ENCODE peak calls at places on chromosomes 13 and 19, in eight cellular contexts. One of them, this sample, is unnamed.

GRCh38 chr13:75196112-75196855 is 285.7 kb downstream of the TBC1D4 start:
- DNase-seq in OCI-LY7: no peak
- DNase-seq in GM23338: no peak
- DNase-seq in hepatocyte: no peak
- DNase-seq in neural progenitor cell: no peak
- DNase-seq in PC-3: no peak
- DNase-seq in HCT116: no peak
- DNase-seq in SK-N-SH: no peak
- DNase-seq in this sample: no peak

GRCh38 chr19:29610213-29610573 is 4.1 kb downstream of the POP4 start:
- DNase-seq in OCI-LY7: no peak
- DNase-seq in GM23338: no peak
- DNase-seq in hepatocyte: no peak
- DNase-seq in neural progenitor cell: no peak
- DNase-seq in PC-3: no peak
- DNase-seq in HCT116: no peak
- DNase-seq in SK-N-SH: no peak
- DNase-seq in this sample: no peak

GRCh38 chr19:47275866-47276461 is 1.3 kb downstream of the INAFM1 start:
- DNase-seq in OCI-LY7: no peak
- DNase-seq in GM23338: no peak
- DNase-seq in hepatocyte: no peak
- DNase-seq in neural progenitor cell: no peak
- DNase-seq in PC-3: no peak
- DNase-seq in HCT116: no peak
- DNase-seq in SK-N-SH: no peak
- DNase-seq in this sample: no peak

GRCh38 chr13:35365885-35366284 is 110.6 kb downstream of the MAB21L1 start:
- DNase-seq in OCI-LY7: no peak
- DNase-seq in GM23338: no peak
- DNase-seq in hepatocyte: no peak
- DNase-seq in neural progenitor cell: no peak
- DNase-seq in PC-3: no peak
- DNase-seq in HCT116: no peak
- DNase-seq in SK-N-SH: no peak
- DNase-seq in this sample: no peak

GRCh38 chr19:28917661-28918060 is 295.3 kb downstream of the UQCRFS1 start:
- DNase-seq in OCI-LY7: no peak
- DNase-seq in GM23338: no peak
- DNase-seq in hepatocyte: no peak
- DNase-seq in neural progenitor cell: no peak
- DNase-seq in PC-3: no peak
- DNase-seq in HCT116: no peak
- DNase-seq in SK-N-SH: no peak
- DNase-seq in this sample: no peak

GRCh38 chr13:45879666-45880065 is 28.1 kb upstream of the SIAH3 start:
- DNase-seq in OCI-LY7: peak; percentile 1
- DNase-seq in GM23338: peak; percentile 70
- DNase-seq in hepatocyte: peak; percentile 32
- DNase-seq in neural progenitor cell: peak; percentile 55
- DNase-seq in PC-3: peak; percentile 41
- DNase-seq in HCT116: peak; percentile 56
- DNase-seq in SK-N-SH: no peak
- DNase-seq in this sample: no peak

GRCh38 chr13:40595693-40596092 is 70.7 kb downstream of the FOXO1 start:
- DNase-seq in OCI-LY7: no peak
- DNase-seq in GM23338: no peak
- DNase-seq in hepatocyte: peak; percentile 13
- DNase-seq in neural progenitor cell: no peak
- DNase-seq in PC-3: peak; percentile 4
- DNase-seq in HCT116: no peak
- DNase-seq in SK-N-SH: no peak
- DNase-seq in this sample: no peak

GRCh38 chr13:44013666-44014291 is 134.1 kb downstream of the LACC1 start:
- DNase-seq in OCI-LY7: no peak
- DNase-seq in GM23338: no peak
- DNase-seq in hepatocyte: peak; percentile 43
- DNase-seq in neural progenitor cell: no peak
- DNase-seq in PC-3: peak; percentile 33
- DNase-seq in HCT116: no peak
- DNase-seq in SK-N-SH: no peak
- DNase-seq in this sample: no peak

GRCh38 chr13:110916671-110917142 is 1.8 kb upstream of the ANKRD10 start:
- DNase-seq in OCI-LY7: no peak
- DNase-seq in GM23338: no peak
- DNase-seq in hepatocyte: peak; percentile 37
- DNase-seq in neural progenitor cell: no peak
- DNase-seq in PC-3: no peak
- DNase-seq in HCT116: no peak
- DNase-seq in SK-N-SH: no peak
- DNase-seq in this sample: no peak

GRCh38 chr19:1027020-1027952 is 878 bp downstream of the CNN2 start:
- DNase-seq in OCI-LY7: peak; percentile 53
- DNase-seq in GM23338: no peak
- DNase-seq in hepatocyte: no peak
- DNase-seq in neural progenitor cell: peak; percentile 81
- DNase-seq in PC-3: no peak
- DNase-seq in HCT116: no peak
- DNase-seq in SK-N-SH: no peak
- DNase-seq in this sample: peak; percentile 52

GRCh38 chr19:46173886-46174475 is 25.9 kb downstream of the IGFL2 start:
- DNase-seq in OCI-LY7: no peak
- DNase-seq in GM23338: peak; percentile 26
- DNase-seq in hepatocyte: no peak
- DNase-seq in neural progenitor cell: no peak
- DNase-seq in PC-3: no peak
- DNase-seq in HCT116: no peak
- DNase-seq in SK-N-SH: no peak
- DNase-seq in this sample: no peak

GRCh38 chr19:32691952-32692726 is 518 bp downstream of the NUDT19 start:
- DNase-seq in OCI-LY7: peak; percentile 41
- DNase-seq in GM23338: peak; percentile 65
- DNase-seq in hepatocyte: peak; percentile 63
- DNase-seq in neural progenitor cell: peak; percentile 73
- DNase-seq in PC-3: peak; percentile 49
- DNase-seq in HCT116: no peak
- DNase-seq in SK-N-SH: peak; percentile 81
- DNase-seq in this sample: peak; percentile 66

GRCh38 chr13:76421011-76421410 is 465.2 kb downstream of the KCTD12 start:
- DNase-seq in OCI-LY7: no peak
- DNase-seq in GM23338: no peak
- DNase-seq in hepatocyte: no peak
- DNase-seq in neural progenitor cell: no peak
- DNase-seq in PC-3: no peak
- DNase-seq in HCT116: no peak
- DNase-seq in SK-N-SH: no peak
- DNase-seq in this sample: no peak

GRCh38 chr13:102742506-102742905 is 31.1 kb downstream of the TEX30 start:
- DNase-seq in OCI-LY7: no peak
- DNase-seq in GM23338: no peak
- DNase-seq in hepatocyte: no peak
- DNase-seq in neural progenitor cell: no peak
- DNase-seq in PC-3: no peak
- DNase-seq in HCT116: no peak
- DNase-seq in SK-N-SH: no peak
- DNase-seq in this sample: peak; percentile 51
- TF ChIP-seq CTCF in OCI-LY7: no peak
- TF ChIP-seq CTCF in GM23338: no peak
- TF ChIP-seq CTCF in hepatocyte: no peak
- TF ChIP-seq CTCF in neural progenitor cell: no peak
- TF ChIP-seq CTCF in PC-3: no peak
- TF ChIP-seq CTCF in HCT116: no peak
- TF ChIP-seq CTCF in SK-N-SH: no peak
- TF ChIP-seq CTCF in this sample: no peak

DNA sequence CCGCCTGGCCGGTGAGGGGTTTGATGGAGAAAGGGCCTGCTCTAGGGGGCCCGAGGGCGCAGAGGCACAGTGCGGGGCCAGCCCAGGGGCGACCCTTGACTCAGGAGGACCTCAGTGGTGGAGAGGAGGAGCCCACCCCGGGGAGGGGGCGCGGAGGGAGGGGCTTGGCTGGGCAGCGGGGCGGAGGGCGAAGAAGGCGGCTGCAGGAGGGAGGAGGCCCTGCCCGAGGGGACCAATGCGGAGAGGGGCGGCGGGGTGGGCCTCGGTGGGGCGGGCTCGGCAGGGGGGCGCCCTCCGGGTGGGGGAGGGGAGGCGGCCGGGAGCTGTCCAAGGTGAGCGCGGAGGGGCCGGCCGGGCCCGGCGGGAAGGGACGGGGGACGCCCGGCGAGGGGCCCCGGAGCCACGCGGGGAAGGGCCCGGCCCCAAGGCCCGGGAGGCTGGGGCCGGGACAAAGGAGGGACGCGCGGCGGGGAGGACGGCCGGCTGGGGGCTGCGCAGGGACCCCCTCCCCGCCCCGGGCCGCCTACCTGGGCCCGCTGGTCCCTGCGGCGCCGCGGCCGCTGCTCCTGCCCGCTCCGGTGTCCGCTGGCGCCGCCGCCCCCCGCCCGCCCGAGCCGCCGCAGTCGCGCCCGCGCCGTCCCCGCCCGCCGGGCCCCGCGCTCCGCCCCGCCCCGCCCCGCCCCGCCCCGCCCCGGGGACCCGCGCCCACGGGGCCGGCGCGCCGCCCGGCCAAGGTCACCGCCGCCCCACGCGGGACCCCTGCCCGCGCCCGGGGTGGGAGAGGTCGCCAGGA is at the start of gene DIRAS1:
- DNase-seq in OCI-LY7: no peak
- DNase-seq in GM23338: peak; percentile 60
- DNase-seq in hepatocyte: no peak
- DNase-seq in neural progenitor cell: peak; percentile 60
- DNase-seq in PC-3: no peak
- DNase-seq in HCT116: no peak
- DNase-seq in SK-N-SH: peak; percentile 91
- DNase-seq in this sample: no peak
- TF ChIP-seq EZH2phosphoT487 in OCI-LY7: no peak
- TF ChIP-seq EZH2phosphoT487 in GM23338: no peak
- TF ChIP-seq EZH2phosphoT487 in hepatocyte: peak; percentile 9
- TF ChIP-seq EZH2phosphoT487 in neural progenitor cell: no peak
- TF ChIP-seq EZH2phosphoT487 in PC-3: no peak
- TF ChIP-seq EZH2phosphoT487 in HCT116: no peak
- TF ChIP-seq EZH2phosphoT487 in SK-N-SH: no peak
- TF ChIP-seq EZH2phosphoT487 in this sample: no peak

DNA sequence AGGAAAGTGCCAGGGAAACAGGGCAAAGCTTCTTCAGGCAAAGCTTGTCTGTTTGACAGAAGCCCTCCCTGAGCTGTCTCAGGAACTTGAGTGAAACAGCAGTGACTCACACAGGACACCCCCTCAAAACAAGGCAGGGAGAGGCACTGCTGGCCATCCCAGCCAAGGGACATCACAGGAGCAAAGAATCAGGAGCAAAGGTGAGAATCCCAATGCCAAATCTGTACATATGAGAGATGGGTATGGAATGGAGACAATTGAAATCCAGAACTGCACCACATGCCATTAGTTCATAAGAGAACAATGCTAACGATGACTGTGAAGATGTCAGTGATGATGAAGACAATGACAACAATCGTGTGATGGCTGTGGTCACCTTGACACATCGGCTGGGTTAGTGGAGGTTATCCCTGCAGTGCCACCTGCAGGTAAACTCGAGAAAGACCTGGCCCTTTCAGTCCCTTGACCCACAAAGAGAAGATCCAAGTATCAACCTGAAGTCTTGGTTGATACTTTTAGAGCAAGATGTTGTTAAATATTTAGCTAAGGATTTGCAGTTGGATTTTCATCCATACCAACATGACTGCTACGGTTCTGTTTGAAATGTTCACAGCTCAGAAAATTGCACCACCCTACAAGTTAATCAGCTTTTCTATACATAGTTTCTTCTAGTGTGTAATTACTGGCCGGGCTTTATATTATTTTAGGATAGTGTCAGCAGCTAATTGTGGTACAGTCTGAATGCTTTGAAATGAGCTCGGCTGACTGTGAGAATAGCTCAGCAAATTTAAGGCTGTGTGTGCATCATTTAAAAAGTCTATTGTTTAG is 42.0 kb upstream of the IPO5 start:
- DNase-seq in OCI-LY7: peak; percentile 21
- DNase-seq in GM23338: peak; percentile 69
- DNase-seq in hepatocyte: peak; percentile 15
- DNase-seq in neural progenitor cell: peak; percentile 39
- DNase-seq in PC-3: peak; percentile 59
- DNase-seq in HCT116: peak; percentile 21
- DNase-seq in SK-N-SH: peak; percentile 14
- DNase-seq in this sample: peak; percentile 34
- TF ChIP-seq CTCF in OCI-LY7: peak; percentile 62
- TF ChIP-seq CTCF in GM23338: peak; percentile 89
- TF ChIP-seq CTCF in hepatocyte: peak; percentile 30
- TF ChIP-seq CTCF in neural progenitor cell: peak; percentile 63
- TF ChIP-seq CTCF in PC-3: peak; percentile 66
- TF ChIP-seq CTCF in HCT116: peak; percentile 66
- TF ChIP-seq CTCF in SK-N-SH: peak; percentile 63
- TF ChIP-seq CTCF in this sample: peak; percentile 58

DNA sequence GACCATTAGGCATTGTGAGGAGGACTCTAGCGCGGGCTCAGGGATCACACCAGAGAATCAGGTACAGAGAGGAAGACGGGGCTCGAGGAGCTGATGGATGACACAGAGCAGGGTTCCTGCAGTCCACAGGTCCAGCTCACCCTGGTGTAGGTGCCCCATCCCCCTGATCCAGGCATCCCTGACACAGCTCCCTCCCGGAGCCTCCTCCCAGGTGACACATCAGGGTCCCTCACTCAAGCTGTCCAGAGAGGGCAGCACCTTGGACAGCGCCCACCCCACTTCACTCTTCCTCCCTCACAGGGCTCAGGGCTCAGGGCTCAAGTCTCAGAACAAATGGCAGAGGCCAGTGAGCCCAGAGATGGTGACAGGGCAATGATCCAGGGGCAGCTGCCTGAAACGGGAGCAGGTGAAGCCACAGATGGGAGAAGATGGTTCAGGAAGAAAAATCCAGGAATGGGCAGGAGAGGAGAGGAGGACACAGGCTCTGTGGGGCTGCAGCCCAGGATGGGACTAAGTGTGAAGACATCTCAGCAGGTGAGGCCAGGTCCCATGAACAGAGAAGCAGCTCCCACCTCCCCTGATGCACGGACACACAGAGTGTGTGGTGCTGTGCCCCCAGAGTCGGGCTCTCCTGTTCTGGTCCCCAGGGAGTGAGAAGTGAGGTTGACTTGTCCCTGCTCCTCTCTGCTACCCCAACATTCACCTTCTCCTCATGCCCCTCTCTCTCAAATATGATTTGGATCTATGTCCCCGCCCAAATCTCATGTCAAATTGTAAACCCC is 2.8 kb upstream of the CEACAM5 start:
- DNase-seq in OCI-LY7: peak; percentile 13
- DNase-seq in GM23338: peak; percentile 80
- DNase-seq in hepatocyte: peak; percentile 24
- DNase-seq in neural progenitor cell: peak; percentile 16
- DNase-seq in PC-3: peak; percentile 56
- DNase-seq in HCT116: no peak
- DNase-seq in SK-N-SH: no peak
- DNase-seq in this sample: no peak
- TF ChIP-seq EZH2phosphoT487 in OCI-LY7: no peak
- TF ChIP-seq EZH2phosphoT487 in GM23338: no peak
- TF ChIP-seq EZH2phosphoT487 in hepatocyte: no peak
- TF ChIP-seq EZH2phosphoT487 in neural progenitor cell: no peak
- TF ChIP-seq EZH2phosphoT487 in PC-3: no peak
- TF ChIP-seq EZH2phosphoT487 in HCT116: no peak
- TF ChIP-seq EZH2phosphoT487 in SK-N-SH: no peak
- TF ChIP-seq EZH2phosphoT487 in this sample: no peak

This sample was measured in MM.1S.